ENCODE peak calls at places on chromosome 22, in seven cellular contexts. One of them, this sample, is unnamed.

GRCh38 chr22:40908895-40909294 is 42.3 kb upstream of the RBX1 start:
- DNase-seq in neuronal stem cell: no peak
- DNase-seq in trophoblast cell: no peak
- DNase-seq in H9: peak; percentile 28
- DNase-seq in mesenchymal stem cell: no peak
- DNase-seq in mesendoderm: no peak
- DNase-seq in H1: no peak
- DNase-seq in this sample: no peak

GRCh38 chr22:45039206-45039605 is 29.4 kb upstream of the PHF21B start:
- DNase-seq in mesenchymal stem cell: no peak
- DNase-seq in H9: no peak
- DNase-seq in H1: no peak
- DNase-seq in mesendoderm: no peak
- DNase-seq in neuronal stem cell: no peak
- DNase-seq in trophoblast cell: no peak
- DNase-seq in this sample: no peak

GRCh38 chr22:22103078-22103593 is 120.5 kb upstream of the TOP3B start:
- DNase-seq in H1: peak; percentile 78
- DNase-seq in mesendoderm: peak; percentile 58
- DNase-seq in mesenchymal stem cell: no peak
- DNase-seq in neuronal stem cell: no peak
- DNase-seq in H9: peak; percentile 66
- DNase-seq in trophoblast cell: peak; percentile 53
- DNase-seq in this sample: no peak

GRCh38 chr22:41280854-41281253 is 5.1 kb downstream of the RANGAP1 start:
- DNase-seq in H9: no peak
- DNase-seq in neuronal stem cell: no peak
- DNase-seq in H1: no peak
- DNase-seq in mesendoderm: no peak
- DNase-seq in mesenchymal stem cell: no peak
- DNase-seq in trophoblast cell: no peak
- DNase-seq in this sample: no peak

GRCh38 chr22:27063841-27064240 is 406.5 kb downstream of the MIAT start:
- DNase-seq in neuronal stem cell: no peak
- DNase-seq in mesendoderm: no peak
- DNase-seq in H9: no peak
- DNase-seq in trophoblast cell: no peak
- DNase-seq in H1: no peak
- DNase-seq in mesenchymal stem cell: no peak
- DNase-seq in this sample: no peak

GRCh38 chr22:20150381-20151275 is at the start of gene CCDC188:
- DNase-seq in trophoblast cell: no peak
- DNase-seq in H1: no peak
- DNase-seq in mesendoderm: no peak
- DNase-seq in neuronal stem cell: no peak
- DNase-seq in H9: no peak
- DNase-seq in mesenchymal stem cell: no peak
- DNase-seq in this sample: no peak

GRCh38 chr22:44661659-44662569 is 40.1 kb upstream of the PRR5 start:
- DNase-seq in H1: no peak
- DNase-seq in H9: no peak
- DNase-seq in trophoblast cell: no peak
- DNase-seq in mesendoderm: no peak
- DNase-seq in neuronal stem cell: no peak
- DNase-seq in mesenchymal stem cell: no peak
- DNase-seq in this sample: no peak

GRCh38 chr22:43476341-43476740 is 64.5 kb downstream of the MPPED1 start:
- DNase-seq in H9: peak; percentile 66
- DNase-seq in trophoblast cell: no peak
- DNase-seq in mesendoderm: peak; percentile 55
- DNase-seq in neuronal stem cell: no peak
- DNase-seq in mesenchymal stem cell: no peak
- DNase-seq in H1: no peak
- DNase-seq in this sample: no peak

GRCh38 chr22:21972293-21972779 is 10.3 kb downstream of the TOP3B start:
- DNase-seq in neuronal stem cell: no peak
- DNase-seq in H9: peak; percentile 67
- DNase-seq in trophoblast cell: peak; percentile 41
- DNase-seq in mesendoderm: peak; percentile 59
- DNase-seq in H1: peak; percentile 91
- DNase-seq in mesenchymal stem cell: peak; percentile 34
- DNase-seq in this sample: peak; percentile 23

GRCh38 chr22:36252754-36253522 is at the start of gene APOL1:
- DNase-seq in H9: peak; percentile 12
- DNase-seq in neuronal stem cell: no peak
- DNase-seq in mesenchymal stem cell: peak; percentile 72
- DNase-seq in mesendoderm: no peak
- DNase-seq in trophoblast cell: peak; percentile 74
- DNase-seq in H1: no peak
- DNase-seq in this sample: peak; percentile 43

GRCh38 chr22:46626911-46627805 is 7.0 kb downstream of the GRAMD4 start:
- DNase-seq in H1: peak; percentile 87
- DNase-seq in trophoblast cell: no peak
- DNase-seq in neuronal stem cell: no peak
- DNase-seq in mesendoderm: peak; percentile 89
- DNase-seq in H9: peak; percentile 94
- DNase-seq in mesenchymal stem cell: no peak
- DNase-seq in this sample: no peak

GRCh38 chr22:46025225-46025972 is 48.4 kb upstream of the WNT7B start:
- DNase-seq in trophoblast cell: no peak
- DNase-seq in mesendoderm: no peak
- DNase-seq in H1: no peak
- DNase-seq in H9: no peak
- DNase-seq in neuronal stem cell: no peak
- DNase-seq in mesenchymal stem cell: no peak
- DNase-seq in this sample: no peak

GRCh38 chr22:17090550-17090949 is 5.8 kb downstream of the IL17RA start:
- DNase-seq in mesendoderm: no peak
- DNase-seq in H1: no peak
- DNase-seq in neuronal stem cell: no peak
- DNase-seq in H9: no peak
- DNase-seq in trophoblast cell: no peak
- DNase-seq in mesenchymal stem cell: no peak
- DNase-seq in this sample: no peak
- H3K18ac ChIP-seq in mesendoderm: no peak overlapping the region
- H3K18ac ChIP-seq in H1: no peak overlapping the region
- H3K18ac ChIP-seq in neuronal stem cell: no peak overlapping the region
- H3K18ac ChIP-seq in H9: no peak overlapping the region
- H3K18ac ChIP-seq in trophoblast cell: no peak overlapping the region
- H3K18ac ChIP-seq in mesenchymal stem cell: no peak overlapping the region
- H3K18ac ChIP-seq in this sample: no peak overlapping the region

GRCh38 chr22:37854946-37855345 is 5.7 kb downstream of the EIF3L start:
- DNase-seq in mesendoderm: no peak
- DNase-seq in mesenchymal stem cell: no peak
- DNase-seq in neuronal stem cell: no peak
- DNase-seq in H1: no peak
- DNase-seq in trophoblast cell: no peak
- DNase-seq in H9: no peak
- DNase-seq in this sample: no peak

GRCh38 chr22:37865510-37865909 is 16.3 kb downstream of the EIF3L start:
- DNase-seq in H1: no peak
- DNase-seq in H9: no peak
- DNase-seq in neuronal stem cell: no peak
- DNase-seq in trophoblast cell: no peak
- DNase-seq in mesendoderm: no peak
- DNase-seq in mesenchymal stem cell: no peak
- DNase-seq in this sample: no peak

GRCh38 chr22:37862570-37863325 is 13.5 kb downstream of the EIF3L start:
- DNase-seq in mesendoderm: no peak
- DNase-seq in H1: no peak
- DNase-seq in mesenchymal stem cell: peak; percentile 13
- DNase-seq in H9: no peak
- DNase-seq in trophoblast cell: no peak
- DNase-seq in neuronal stem cell: no peak
- DNase-seq in this sample: peak; percentile 29

GRCh38 chr22:37855462-37855861 is 6.2 kb downstream of the EIF3L start:
- DNase-seq in H9: no peak
- DNase-seq in H1: no peak
- DNase-seq in trophoblast cell: peak; percentile 77
- DNase-seq in neuronal stem cell: no peak
- DNase-seq in mesendoderm: no peak
- DNase-seq in mesenchymal stem cell: no peak
- DNase-seq in this sample: no peak

DNA sequence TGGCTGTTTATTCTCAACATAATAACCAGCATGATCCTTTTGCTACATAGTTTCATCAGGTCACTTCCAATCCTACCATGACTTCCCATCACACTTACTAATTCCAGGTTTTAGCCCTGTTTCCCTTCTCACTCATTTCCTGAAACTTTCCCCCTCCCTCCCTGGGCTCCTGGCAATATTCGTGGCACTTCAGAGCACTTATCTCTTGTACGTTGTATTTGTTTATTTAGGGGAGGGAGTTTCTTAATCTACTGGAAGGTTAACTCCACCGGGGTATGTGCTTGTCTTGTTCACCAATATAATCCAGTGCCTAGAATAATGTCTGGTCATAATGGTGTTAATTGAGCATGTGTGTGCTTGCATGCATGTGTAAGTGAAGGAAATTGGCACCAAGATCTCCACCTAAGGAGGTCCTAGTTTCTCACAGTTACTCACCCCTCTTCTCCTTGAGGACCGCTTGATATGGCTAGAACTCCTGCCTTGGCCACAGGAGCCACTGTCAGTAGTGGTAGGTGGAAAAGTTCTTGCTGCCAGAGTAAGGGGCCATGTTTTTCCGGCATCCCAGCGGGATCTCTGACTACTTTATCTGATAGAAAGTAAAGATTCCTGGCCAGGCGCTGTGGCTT is 11.7 kb downstream of the EIF3L start:
- DNase-seq in H9: no peak
- DNase-seq in trophoblast cell: no peak
- DNase-seq in mesendoderm: no peak
- DNase-seq in neuronal stem cell: no peak
- DNase-seq in mesenchymal stem cell: peak; percentile 20
- DNase-seq in H1: no peak
- DNase-seq in this sample: peak; percentile 7
- H3K18ac ChIP-seq in H9: no peak overlapping the region
- H3K18ac ChIP-seq in trophoblast cell: no peak overlapping the region
- H3K18ac ChIP-seq in mesendoderm: no peak overlapping the region
- H3K18ac ChIP-seq in neuronal stem cell: no peak overlapping the region
- H3K18ac ChIP-seq in mesenchymal stem cell: no peak overlapping the region
- H3K18ac ChIP-seq in H1: no peak overlapping the region
- H3K18ac ChIP-seq in this sample: no peak overlapping the region

GRCh38 chr22:49674479-49674830 is 153.2 kb downstream of the BRD1 start:
- DNase-seq in neuronal stem cell: no peak
- DNase-seq in H9: no peak
- DNase-seq in trophoblast cell: no peak
- DNase-seq in H1: no peak
- DNase-seq in mesenchymal stem cell: no peak
- DNase-seq in mesendoderm: no peak
- DNase-seq in this sample: no peak
- H3K18ac ChIP-seq in neuronal stem cell: no peak overlapping the region
- H3K18ac ChIP-seq in H9: no peak overlapping the region
- H3K18ac ChIP-seq in trophoblast cell: no peak overlapping the region
- H3K18ac ChIP-seq in H1: no peak overlapping the region
- H3K18ac ChIP-seq in mesenchymal stem cell: no peak overlapping the region
- H3K18ac ChIP-seq in mesendoderm: no peak overlapping the region
- H3K18ac ChIP-seq in this sample: no peak overlapping the region

GRCh38 chr22:24883426-24883825 is 63.1 kb downstream of the LHFPL7 start:
- DNase-seq in mesendoderm: no peak
- DNase-seq in neuronal stem cell: no peak
- DNase-seq in H9: no peak
- DNase-seq in H1: no peak
- DNase-seq in trophoblast cell: no peak
- DNase-seq in mesenchymal stem cell: no peak
- DNase-seq in this sample: no peak

DNA sequence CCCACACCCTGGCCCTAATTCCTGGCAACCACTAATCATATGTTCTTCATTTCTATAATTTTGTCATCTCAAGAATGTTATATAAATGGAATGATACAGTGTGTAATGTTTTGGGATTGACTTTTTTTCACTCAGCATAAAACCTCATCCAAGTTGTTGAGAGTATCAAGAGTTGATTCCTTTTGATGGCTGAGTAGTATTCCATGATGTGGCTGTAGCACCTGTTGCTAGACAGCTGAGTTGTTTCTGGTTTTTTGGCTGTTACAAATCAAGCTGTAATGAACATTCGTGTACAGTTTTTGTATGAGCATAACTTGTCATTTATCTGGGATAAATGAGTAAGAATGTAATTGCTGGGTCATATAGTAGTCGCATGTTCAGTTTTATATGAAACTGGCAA is 59.2 kb downstream of the LHFPL7 start:
- DNase-seq in neuronal stem cell: no peak
- DNase-seq in H9: no peak
- DNase-seq in mesenchymal stem cell: no peak
- DNase-seq in trophoblast cell: no peak
- DNase-seq in H1: no peak
- DNase-seq in mesendoderm: no peak
- DNase-seq in this sample: no peak
- H3K18ac ChIP-seq in neuronal stem cell: no peak overlapping the region
- H3K18ac ChIP-seq in H9: no peak overlapping the region
- H3K18ac ChIP-seq in mesenchymal stem cell: no peak overlapping the region
- H3K18ac ChIP-seq in trophoblast cell: no peak overlapping the region
- H3K18ac ChIP-seq in H1: no peak overlapping the region
- H3K18ac ChIP-seq in mesendoderm: no peak overlapping the region
- H3K18ac ChIP-seq in this sample: no peak overlapping the region

GRCh38 chr22:49703990-49704344 is 123.7 kb downstream of the BRD1 start:
- DNase-seq in H1: peak; percentile 39
- DNase-seq in trophoblast cell: no peak
- DNase-seq in H9: no peak
- DNase-seq in mesenchymal stem cell: no peak
- DNase-seq in mesendoderm: no peak
- DNase-seq in neuronal stem cell: no peak
- DNase-seq in this sample: no peak

GRCh38 chr22:49705216-49705600 is 122.5 kb downstream of the BRD1 start:
- DNase-seq in mesendoderm: no peak
- DNase-seq in neuronal stem cell: no peak
- DNase-seq in H9: no peak
- DNase-seq in trophoblast cell: no peak
- DNase-seq in mesenchymal stem cell: no peak
- DNase-seq in H1: no peak
- DNase-seq in this sample: no peak

GRCh38 chr22:49703391-49703926 is 124.2 kb downstream of the BRD1 start:
- DNase-seq in mesenchymal stem cell: no peak
- DNase-seq in H9: no peak
- DNase-seq in H1: no peak
- DNase-seq in neuronal stem cell: no peak
- DNase-seq in trophoblast cell: no peak
- DNase-seq in mesendoderm: no peak
- DNase-seq in this sample: no peak

GRCh38 chr22:49704345-49705215 is 123.1 kb downstream of the BRD1 start:
- DNase-seq in trophoblast cell: no peak
- DNase-seq in mesendoderm: no peak
- DNase-seq in mesenchymal stem cell: no peak
- DNase-seq in H1: peak; percentile 42
- DNase-seq in H9: no peak
- DNase-seq in neuronal stem cell: no peak
- DNase-seq in this sample: no peak

GRCh38 chr22:49705631-49706352 is 121.9 kb downstream of the BRD1 start:
- DNase-seq in trophoblast cell: no peak
- DNase-seq in mesenchymal stem cell: no peak
- DNase-seq in H9: no peak
- DNase-seq in neuronal stem cell: no peak
- DNase-seq in mesendoderm: no peak
- DNase-seq in H1: no peak
- DNase-seq in this sample: no peak
- H3K18ac ChIP-seq in trophoblast cell: no peak overlapping the region
- H3K18ac ChIP-seq in mesenchymal stem cell: no peak overlapping the region
- H3K18ac ChIP-seq in H9: no peak overlapping the region
- H3K18ac ChIP-seq in neuronal stem cell: no peak overlapping the region
- H3K18ac ChIP-seq in mesendoderm: no peak overlapping the region
- H3K18ac ChIP-seq in H1: no peak overlapping the region
- H3K18ac ChIP-seq in this sample: no peak overlapping the region